ENCODE peak calls at places on chromosomes 16 and 17, in four cellular contexts. One of them, this sample, is unnamed.

GRCh38 chr17:49146620-49147306 is 14.2 kb downstream of the B4GALNT2 start:
- DNase-seq in K562: no peak
- DNase-seq in H1: no peak
- DNase-seq in A549: peak; percentile 83
- DNase-seq in this sample: peak; percentile 65

GRCh38 chr16:27177031-27177774 is 26.1 kb upstream of the KDM8 start:
- DNase-seq in A549: peak; percentile 59
- DNase-seq in H1: no peak
- DNase-seq in K562: no peak
- DNase-seq in this sample: no peak

GRCh38 chr17:20267459-20267842 is 199.9 kb downstream of the LGALS9B start:
- DNase-seq in K562: no peak
- DNase-seq in A549: no peak
- DNase-seq in H1: no peak
- DNase-seq in this sample: no peak

GRCh38 chr17:8673621-8674020 is 43.1 kb upstream of the MYH10 start:
- DNase-seq in K562: no peak
- DNase-seq in A549: no peak
- DNase-seq in H1: no peak
- DNase-seq in this sample: no peak

GRCh38 chr17:33435716-33436301 is 142.7 kb upstream of the ASIC2 start:
- DNase-seq in K562: no peak
- DNase-seq in H1: no peak
- DNase-seq in A549: no peak
- DNase-seq in this sample: no peak

GRCh38 chr17:50944054-50944901 is 78.1 kb upstream of the TOB1 start:
- DNase-seq in A549: peak; percentile 97
- DNase-seq in K562: peak; percentile 96
- DNase-seq in H1: peak; percentile 75
- DNase-seq in this sample: peak; percentile 97

GRCh38 chr17:10062757-10063385 is 135.5 kb downstream of the GAS7 start:
- DNase-seq in H1: no peak
- DNase-seq in A549: no peak
- DNase-seq in K562: no peak
- DNase-seq in this sample: no peak

GRCh38 chr16:66904428-66904845 is 14.2 kb downstream of the CDH16 start:
- DNase-seq in H1: no peak
- DNase-seq in A549: no peak
- DNase-seq in K562: no peak
- DNase-seq in this sample: no peak

GRCh38 chr17:17363638-17364337 is 60.6 kb downstream of the NT5M start:
- DNase-seq in H1: no peak
- DNase-seq in A549: no peak
- DNase-seq in K562: no peak
- DNase-seq in this sample: no peak

DNA sequence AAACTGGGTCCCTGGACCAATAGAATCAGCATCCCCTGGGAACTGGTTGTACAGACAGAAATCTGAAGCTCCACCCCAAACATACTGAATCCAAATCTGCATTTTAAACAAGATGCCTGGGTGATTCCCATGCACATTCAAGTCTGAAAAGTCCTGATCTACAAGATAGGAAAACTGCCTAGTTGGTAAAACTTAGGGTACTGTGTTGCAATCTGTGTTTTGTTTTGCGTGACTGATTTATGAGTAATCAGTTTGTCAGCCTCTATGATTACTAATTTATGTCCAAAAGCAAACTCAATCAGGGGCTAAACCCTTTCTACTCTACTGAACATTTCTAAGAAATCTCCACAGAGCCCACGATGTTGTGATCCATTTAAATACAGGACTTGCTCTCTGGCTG is 103.8 kb downstream of the YPEL2 start:
- DNase-seq in H1: no peak
- DNase-seq in A549: no peak
- DNase-seq in K562: no peak
- DNase-seq in this sample: no peak
- TF ChIP-seq RNF2 in H1: no peak
- TF ChIP-seq RNF2 in A549: no peak
- TF ChIP-seq RNF2 in K562: no peak
- TF ChIP-seq RNF2 in this sample: no peak

DNA sequence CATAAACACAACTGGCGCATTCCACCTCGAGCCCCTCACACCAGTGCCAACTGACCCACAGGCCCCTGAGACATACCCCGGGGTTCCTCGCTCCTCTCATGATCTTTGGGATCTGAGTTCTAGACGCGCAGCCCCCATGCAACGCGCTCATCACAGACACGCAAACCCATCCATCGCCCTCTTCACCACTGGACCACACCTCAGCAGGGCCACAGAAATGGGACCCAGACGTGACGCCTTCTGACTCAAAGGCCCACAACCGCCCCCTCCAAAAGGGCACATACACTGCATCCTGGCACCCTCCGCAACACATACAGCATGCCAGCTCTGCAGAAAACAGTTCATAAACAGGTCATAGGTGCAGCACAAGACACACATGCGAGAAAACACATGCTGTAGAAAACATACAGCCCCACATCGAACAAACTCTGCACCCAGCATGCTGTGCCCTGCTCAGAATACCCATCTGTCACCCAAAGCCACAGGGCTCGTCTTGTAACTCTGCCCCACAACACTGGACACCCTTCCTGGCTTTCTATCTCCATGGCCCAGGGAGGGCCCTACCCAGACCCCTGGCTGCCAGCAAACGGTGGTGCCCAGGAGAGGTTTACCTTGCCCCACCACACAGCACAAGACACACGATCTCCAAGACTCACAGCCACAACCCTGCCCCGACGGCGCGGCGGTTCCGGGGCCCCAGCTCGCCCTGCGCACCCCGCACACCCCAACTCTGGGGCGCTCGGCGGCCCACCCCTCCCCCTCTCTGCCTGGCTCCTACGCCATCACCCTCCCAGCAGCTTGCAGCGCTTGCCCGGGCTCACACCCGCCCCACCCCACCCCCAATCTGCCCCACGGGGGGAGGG is 924 bp downstream of the ZBTB4 start:
- DNase-seq in H1: peak; percentile 69
- DNase-seq in A549: peak; percentile 50
- DNase-seq in K562: peak; percentile 67
- DNase-seq in this sample: no peak
- TF ChIP-seq RNF2 in H1: no peak
- TF ChIP-seq RNF2 in A549: no peak
- TF ChIP-seq RNF2 in K562: no peak
- TF ChIP-seq RNF2 in this sample: no peak

GRCh38 chr16:24539850-24540484 is 601 bp downstream of the RBBP6 start:
- DNase-seq in A549: peak; percentile 52
- DNase-seq in K562: no peak
- DNase-seq in H1: no peak
- DNase-seq in this sample: no peak
- TF ChIP-seq RNF2 in A549: no peak
- TF ChIP-seq RNF2 in K562: no peak
- TF ChIP-seq RNF2 in H1: no peak
- TF ChIP-seq RNF2 in this sample: no peak

DNA sequence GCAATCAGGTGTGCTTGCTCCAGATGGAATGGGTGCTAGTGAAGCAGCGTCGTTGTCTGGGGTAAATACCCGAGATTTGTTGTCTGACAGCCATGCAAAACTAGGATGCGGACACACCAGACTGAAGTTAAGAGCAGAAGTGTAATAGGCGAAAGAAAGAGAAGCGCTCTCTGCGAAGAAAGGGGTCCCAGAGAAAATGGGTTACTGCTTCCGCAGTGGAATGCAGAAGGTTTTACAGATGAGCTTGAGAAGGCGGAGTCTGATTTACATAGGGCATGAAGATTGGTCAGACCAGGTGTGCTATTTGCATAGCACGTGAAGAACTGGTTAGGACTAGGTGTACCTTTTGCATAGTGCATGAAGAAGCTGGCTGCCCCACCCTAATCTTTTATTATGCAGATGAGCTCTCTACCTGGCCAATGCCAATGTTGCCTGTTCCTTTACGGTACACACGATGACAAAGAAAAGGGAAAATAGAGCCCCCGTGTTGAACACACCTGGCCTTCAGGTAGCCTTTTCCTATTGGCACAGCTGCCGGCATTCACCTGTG is 32.0 kb upstream of the SNN start:
- DNase-seq in A549: no peak
- DNase-seq in K562: no peak
- DNase-seq in H1: peak; percentile 69
- DNase-seq in this sample: peak; percentile 56
- TF ChIP-seq RNF2 in A549: no peak
- TF ChIP-seq RNF2 in K562: no peak
- TF ChIP-seq RNF2 in H1: no peak
- TF ChIP-seq RNF2 in this sample: no peak

GRCh38 chr16:2482181-2483107 is 7.5 kb downstream of the TBC1D24 start:
- DNase-seq in A549: no peak
- DNase-seq in H1: no peak
- DNase-seq in K562: peak; percentile 36
- DNase-seq in this sample: no peak
- TF ChIP-seq RNF2 in A549: no peak
- TF ChIP-seq RNF2 in H1: no peak
- TF ChIP-seq RNF2 in K562: no peak
- TF ChIP-seq RNF2 in this sample: no peak

DNA sequence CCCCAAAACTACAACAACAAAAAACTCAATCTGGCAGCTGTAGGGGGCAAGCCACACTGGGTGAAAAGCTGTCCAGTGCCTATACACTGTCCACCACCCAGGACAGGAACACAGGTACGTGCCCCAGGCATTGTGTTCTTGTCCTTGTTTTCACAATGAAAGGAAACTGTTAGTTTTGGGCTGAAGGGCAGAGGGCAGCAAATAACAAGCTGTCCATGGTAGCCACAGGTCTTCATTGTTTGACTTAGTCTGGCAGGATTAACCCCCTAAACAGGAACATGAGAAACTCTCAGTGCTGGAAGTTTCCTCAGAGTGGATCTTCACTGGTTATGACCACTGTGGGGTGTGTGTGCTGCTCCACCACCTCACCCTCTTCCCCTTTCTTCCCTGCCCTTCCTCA is 224.6 kb upstream of the N4BP1 start:
- DNase-seq in H1: no peak
- DNase-seq in A549: no peak
- DNase-seq in K562: no peak
- DNase-seq in this sample: no peak
- TF ChIP-seq RNF2 in H1: no peak
- TF ChIP-seq RNF2 in A549: no peak
- TF ChIP-seq RNF2 in K562: no peak
- TF ChIP-seq RNF2 in this sample: no peak

DNA sequence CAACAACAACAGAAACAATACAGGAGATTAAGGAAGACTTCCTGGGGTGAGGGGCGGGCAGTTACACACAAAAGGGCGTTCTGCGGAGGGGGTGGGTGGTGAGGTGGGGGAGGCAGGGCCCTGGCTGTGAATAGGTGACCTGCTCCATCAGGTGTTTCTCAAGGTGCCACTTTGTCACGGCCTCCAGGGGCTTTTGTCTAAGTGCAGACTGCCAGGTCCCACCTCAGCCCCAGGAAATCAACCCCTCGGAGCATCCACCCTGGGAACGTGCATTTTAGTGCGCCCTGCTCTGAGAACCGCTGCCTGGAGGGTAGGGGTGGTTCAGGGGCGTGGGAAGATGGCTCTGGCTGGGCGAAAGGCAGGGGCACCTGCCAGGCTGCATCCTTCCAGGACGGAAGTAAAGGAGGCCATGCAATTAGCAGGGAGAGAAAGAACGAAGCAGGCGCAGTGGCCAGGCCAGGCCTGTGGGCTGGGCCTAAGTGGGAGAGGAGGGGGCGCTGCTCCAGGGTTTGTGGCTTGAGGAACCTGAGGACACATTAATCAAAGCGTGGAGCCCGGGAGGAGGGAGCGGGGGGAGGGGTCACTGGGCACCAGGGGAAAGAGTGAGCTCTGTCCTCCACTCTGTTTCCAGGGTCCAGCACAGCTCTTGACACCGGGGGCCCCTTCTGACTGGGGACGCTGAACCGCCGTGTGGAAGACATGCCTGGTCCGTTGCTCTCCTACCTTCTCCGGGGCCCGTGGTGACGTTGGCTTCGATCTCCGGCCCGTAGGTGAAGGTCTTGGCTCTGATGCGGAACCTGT is 49.4 kb upstream of the CDC42EP4 start:
- DNase-seq in K562: no peak
- DNase-seq in A549: no peak
- DNase-seq in H1: peak; percentile 72
- DNase-seq in this sample: no peak
- TF ChIP-seq RNF2 in K562: no peak
- TF ChIP-seq RNF2 in A549: no peak
- TF ChIP-seq RNF2 in H1: no peak
- TF ChIP-seq RNF2 in this sample: no peak

This sample was measured in HepG2.